ENCODE peak calls at places on chromosomes 4 and X, in seven cellular contexts. M is cardiac muscle cell, D is IMR-90, N is hepatocyte, A is A549, X is lower lobe of right lung, W is RWPE2. Q is an unnamed sample.
A peak's percentile ranks its signal among the peaks of the same experiment; 100 is the strongest.

GRCh38 chr4:125719987-125720386 is 405.2 kb downstream of the FAT4 start:
- DNase-seq in M (no peak), D (peak; percentile 41), N (no peak), A (peak; percentile 86), X (no peak), W (no peak), Q (no peak)

GRCh38 chr4:40720931-40721330 is 28.8 kb upstream of the NSUN7 start:
- DNase-seq in M (no peak), D (no peak), N (no peak), A (no peak), X (no peak), W (no peak), Q (no peak)

GRCh38 chrX:153190384-153190783 is 11.3 kb downstream of the MAGEA1 start:
- DNase-seq in M (no peak), D (no peak), N (peak; percentile 36), A (no peak), X (no peak), W (no peak), Q (no peak)

GRCh38 chr4:139078926-139079325 is 63.3 kb downstream of the NOCT start:
- DNase-seq in M (no peak), D (no peak), N (no peak), A (no peak), X (no peak), W (no peak), Q (no peak)

GRCh38 chr4:29278580-29278979 is 1441.6 kb upstream of the PCDH7 start:
- DNase-seq in M (no peak), D (peak; percentile 79), N (no peak), A (no peak), X (no peak), W (no peak), Q (no peak)

GRCh38 chr4:78684196-78685079 is 91.7 kb upstream of the BMP2K start:
- DNase-seq in M (no peak), D (peak; percentile 55), N (no peak), A (no peak), X (no peak), W (no peak), Q (no peak)

GRCh38 chr4:151530783-151531182 is 121.8 kb downstream of the FHIP1A start:
- DNase-seq in M (peak; percentile 12), D (no peak), N (no peak), A (peak; percentile 4), X (no peak), W (no peak), Q (no peak)

GRCh38 chrX:13360146-13360545 is 40.3 kb upstream of the ATXN3L start:
- DNase-seq in M (no peak), D (no peak), N (no peak), A (no peak), X (no peak), W (no peak), Q (no peak)

GRCh38 chrX:124033821-124034220 is 72.3 kb downstream of the STAG2 start:
- DNase-seq in M (no peak), D (peak; percentile 61), N (no peak), A (no peak), X (no peak), W (no peak), Q (no peak)

GRCh38 chr4:176726803-176727202 is 65.9 kb downstream of the VEGFC start:
- DNase-seq in M (peak; percentile 11), D (peak; percentile 97), N (peak; percentile 8), A (no peak), X (no peak), W (no peak), Q (no peak)

GRCh38 chr4:27087306-27088045 is 226.8 kb downstream of the STIM2 start:
- DNase-seq in M (no peak), D (no peak), N (no peak), A (no peak), X (no peak), W (no peak), Q (no peak)
- H3K4me1 ChIP-seq in M (peaks cover 5% of the 10 kb centered on the region), D (no peaks in the 10 kb centered on the region), N (peaks cover 8% of the 10 kb centered on the region), A (no peaks in the 10 kb centered on the region), X (peaks cover 16% of the 10 kb centered on the region), W (no peaks in the 10 kb centered on the region), Q (peaks cover 15% of the 10 kb centered on the region)

GRCh38 chrX:9668537-9668936 is 97.1 kb downstream of the GPR143 start:
- DNase-seq in M (no peak), D (peak; percentile 75), N (no peak), A (no peak), X (no peak), W (no peak), Q (no peak)
- H3K4me1 ChIP-seq in M (no peaks in the 10 kb centered on the region), D (peaks cover 7% of the 10 kb centered on the region), N (peaks cover 3% of the 10 kb centered on the region), A (peaks cover 8% of the 10 kb centered on the region), X (no peaks in the 10 kb centered on the region), W (no peaks in the 10 kb centered on the region), Q (no peaks in the 10 kb centered on the region)

DNA sequence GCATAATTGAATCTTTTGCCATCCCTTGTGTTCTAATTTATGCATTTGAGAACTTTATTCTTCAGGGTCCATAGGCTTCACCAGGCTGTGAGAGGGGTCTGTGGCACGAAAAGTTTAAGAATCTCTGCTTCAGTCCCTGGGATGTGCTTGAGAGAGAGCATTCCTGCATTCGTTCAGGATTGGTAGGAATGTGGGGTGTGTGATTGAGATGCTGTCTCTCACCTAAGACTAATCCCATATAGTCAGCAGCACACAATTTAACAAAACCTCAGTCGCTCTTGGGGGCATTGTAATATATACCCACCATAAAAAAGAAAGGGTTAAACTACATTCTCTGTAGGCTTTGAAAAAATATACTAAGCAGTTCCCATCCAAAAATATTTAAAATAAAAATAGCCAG is 41.7 kb downstream of the PTTG2 start:
- DNase-seq in M (no peak), D (no peak), N (no peak), A (no peak), X (no peak), W (no peak), Q (no peak)
- H3K4me1 ChIP-seq in M (peaks cover 15% of the 10 kb centered on the region), D (peaks cover 12% of the 10 kb centered on the region), N (peaks cover 16% of the 10 kb centered on the region), A (no peaks in the 10 kb centered on the region), X (peaks cover 14% of the 10 kb centered on the region), W (peaks cover 12% of the 10 kb centered on the region), Q (peaks cover 2% of the 10 kb centered on the region)

DNA sequence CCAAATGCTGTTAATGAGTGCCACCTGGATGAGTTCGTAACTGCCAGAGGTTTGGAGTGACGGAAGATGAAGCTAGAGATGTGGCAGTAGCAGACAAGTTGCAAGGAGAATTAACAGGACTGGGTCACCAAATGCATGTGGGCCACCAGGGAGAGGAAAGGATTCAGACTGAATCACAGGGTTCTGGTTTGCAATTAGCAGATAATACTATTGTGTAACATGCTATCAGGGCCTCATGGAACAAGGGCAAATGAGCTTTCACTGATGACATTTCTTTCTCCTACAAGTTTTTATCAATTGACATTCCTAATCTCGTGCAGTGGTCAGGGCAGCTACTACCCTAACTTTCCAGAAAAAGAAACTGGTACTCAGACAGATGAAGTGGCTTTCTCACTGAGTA is 21.4 kb downstream of the GAB3 start:
- DNase-seq in M (no peak), D (no peak), N (no peak), A (no peak), X (no peak), W (no peak), Q (no peak)
- H3K4me1 ChIP-seq in M (no peaks in the 10 kb centered on the region), D (peaks cover 33% of the 10 kb centered on the region), N (peaks cover 17% of the 10 kb centered on the region), A (peaks cover 43% of the 10 kb centered on the region), X (peaks cover 95% of the 10 kb centered on the region), W (peaks cover 67% of the 10 kb centered on the region), Q (peaks cover 34% of the 10 kb centered on the region)

GRCh38 chr4:19645589-19645988 is 606.1 kb upstream of the SLIT2 start:
- DNase-seq in M (no peak), D (no peak), N (no peak), A (no peak), X (no peak), W (no peak), Q (no peak)
- H3K4me1 ChIP-seq in M (no peaks in the 10 kb centered on the region), D (no peaks in the 10 kb centered on the region), N (no peaks in the 10 kb centered on the region), A (no peaks in the 10 kb centered on the region), X (no peaks in the 10 kb centered on the region), W (no peaks in the 10 kb centered on the region), Q (no peaks in the 10 kb centered on the region)

DNA sequence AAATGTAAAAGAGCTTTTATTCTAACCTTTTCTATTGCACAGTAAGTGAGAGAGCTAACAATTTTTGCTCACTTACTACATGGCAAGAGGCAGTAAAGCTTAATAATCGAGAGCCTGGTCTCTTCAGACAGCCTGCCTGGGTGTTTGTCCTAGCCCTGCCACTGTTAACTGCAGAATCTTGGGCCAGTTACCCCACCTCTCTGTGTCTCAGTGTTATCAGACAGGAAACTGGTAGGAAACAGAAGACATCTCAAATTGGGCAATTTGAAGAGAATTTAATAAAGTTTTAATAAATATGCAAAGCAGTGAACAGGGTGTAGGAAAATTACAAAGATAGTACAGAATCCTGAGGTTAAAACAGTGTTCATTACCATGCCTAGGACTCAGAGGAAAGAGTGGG is 13.4 kb downstream of the STAP1 start:
- DNase-seq in M (no peak), D (no peak), N (no peak), A (no peak), X (no peak), W (no peak), Q (no peak)
- H3K4me1 ChIP-seq in M (no peaks in the 10 kb centered on the region), D (no peaks in the 10 kb centered on the region), N (no peaks in the 10 kb centered on the region), A (no peaks in the 10 kb centered on the region), X (no peaks in the 10 kb centered on the region), W (peaks cover 4% of the 10 kb centered on the region), Q (no peaks in the 10 kb centered on the region)

GRCh38 chrX:112527903-112528302 is 151.8 kb downstream of the LHFPL1 start:
- DNase-seq in M (no peak), D (no peak), N (no peak), A (no peak), X (no peak), W (no peak), Q (no peak)
- H3K4me1 ChIP-seq in M (no peaks in the 10 kb centered on the region), D (no peaks in the 10 kb centered on the region), N (no peaks in the 10 kb centered on the region), A (no peaks in the 10 kb centered on the region), X (no peaks in the 10 kb centered on the region), W (no peaks in the 10 kb centered on the region), Q (no peaks in the 10 kb centered on the region)

DNA sequence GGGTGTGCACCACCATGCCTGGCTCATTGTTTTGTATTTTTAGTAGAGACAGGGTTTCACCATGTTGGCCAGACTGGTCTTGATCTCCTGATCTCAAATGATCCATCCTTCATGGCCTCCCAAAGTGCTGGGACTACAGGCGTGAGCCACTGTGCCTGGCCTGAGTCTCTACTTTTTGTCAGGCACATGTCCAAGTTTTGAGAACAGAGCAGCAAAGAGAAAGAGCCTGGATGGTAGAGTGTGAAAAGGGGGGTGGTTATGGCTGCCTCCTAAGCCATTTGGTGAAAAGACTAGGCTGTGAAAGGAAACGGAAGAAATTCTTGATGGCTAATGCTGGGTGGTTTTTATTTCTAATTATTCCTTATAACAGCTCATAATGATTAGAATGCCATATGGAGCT is 63.4 kb downstream of the GAB1 start:
- DNase-seq in M (no peak), D (no peak), N (no peak), A (no peak), X (no peak), W (no peak), Q (no peak)
- H3K4me1 ChIP-seq in M (peaks cover 17% of the 10 kb centered on the region), D (peaks cover 9% of the 10 kb centered on the region), N (no peaks in the 10 kb centered on the region), A (no peaks in the 10 kb centered on the region), X (peaks cover 45% of the 10 kb centered on the region), W (no peaks in the 10 kb centered on the region), Q (peaks cover 29% of the 10 kb centered on the region)

GRCh38 chr4:123652501-123652900 is 255.9 kb downstream of the SPRY1 start:
- DNase-seq in M (no peak), D (peak; percentile 24), N (no peak), A (no peak), X (no peak), W (no peak), Q (no peak)
- H3K4me1 ChIP-seq in M (no peaks in the 10 kb centered on the region), D (peaks cover 6% of the 10 kb centered on the region), N (peaks cover 28% of the 10 kb centered on the region), A (peaks cover 25% of the 10 kb centered on the region), X (peaks cover 15% of the 10 kb centered on the region), W (peaks cover 19% of the 10 kb centered on the region), Q (peaks cover 42% of the 10 kb centered on the region)

DNA sequence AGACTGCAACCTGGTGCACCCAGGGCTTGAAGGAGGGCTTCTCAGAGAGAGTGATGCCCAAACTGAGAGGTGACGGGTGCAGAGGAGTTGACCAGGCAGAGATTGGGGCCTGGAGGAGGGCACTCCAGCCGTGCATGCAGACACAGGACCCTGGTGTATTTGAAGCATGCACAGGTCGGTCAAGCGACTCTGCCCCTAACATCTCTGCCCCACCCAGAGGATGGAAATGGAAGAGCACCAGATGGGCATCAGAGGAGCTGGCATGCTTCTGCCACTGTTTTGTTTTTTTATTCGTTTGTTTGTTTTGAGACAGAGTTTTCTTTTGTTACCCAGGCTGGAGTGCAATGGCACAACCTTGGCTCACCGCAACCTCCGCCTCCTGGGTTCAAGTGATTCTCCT is 320.9 kb downstream of the EVC2 start:
- DNase-seq in M (no peak), D (no peak), N (no peak), A (peak; percentile 36), X (no peak), W (no peak), Q (no peak)
- H3K4me1 ChIP-seq in M (no peaks in the 10 kb centered on the region), D (peaks cover 15% of the 10 kb centered on the region), N (no peaks in the 10 kb centered on the region), A (peaks cover 26% of the 10 kb centered on the region), X (no peaks in the 10 kb centered on the region), W (no peaks in the 10 kb centered on the region), Q (peaks cover 8% of the 10 kb centered on the region)

Q was measured in suprapubic skin.